ENCODE peak calls at places on chromosome 16, in seven cellular contexts. T is hepatocyte; O is CD8-positive, alpha-beta T cell; A is dorsolateral prefrontal cortex; J is neural progenitor cell; E is HFF-Myc; Y is ovary. N is an unnamed sample.

GRCh38 chr16:84827131-84827574 is 7.4 kb downstream of the CRISPLD2 start:
- DNase-seq in T (peak; percentile 62), O (no peak), A (no peak), J (no peak), E (no peak), Y (peak; percentile 54), N (no peak)

GRCh38 chr16:66223176-66223780 is 143.2 kb upstream of the CDH5 start:
- DNase-seq in T (no peak), O (no peak), A (no peak), J (no peak), E (no peak), Y (no peak), N (no peak)

GRCh38 chr16:62014534-62014933 is 21.7 kb downstream of the CDH8 start:
- DNase-seq in T (no peak), O (no peak), A (no peak), J (no peak), E (no peak), Y (no peak), N (no peak)

GRCh38 chr16:74650966-74651567 is 15.6 kb downstream of the RFWD3 start:
- DNase-seq in T (peak; percentile 26), O (no peak), A (no peak), J (peak; percentile 9), E (no peak), Y (no peak), N (no peak)

GRCh38 chr16:24041834-24042631 is 206.2 kb downstream of the PRKCB start:
- DNase-seq in T (peak; percentile 82), O (peak; percentile 53), A (peak; percentile 88), J (peak; percentile 82), E (peak; percentile 27), Y (no peak), N (peak; percentile 72)

GRCh38 chr16:1308036-1308976 is 1.1 kb upstream of the UBE2I start:
- DNase-seq in T (no peak), O (no peak), A (no peak), J (no peak), E (no peak), Y (no peak), N (no peak)

GRCh38 chr16:88595101-88595500 is 24.9 kb downstream of the ZC3H18 start:
- DNase-seq in T (no peak), O (no peak), A (no peak), J (no peak), E (no peak), Y (no peak), N (no peak)

GRCh38 chr16:74749291-74750055 is 25.1 kb downstream of the FA2H start:
- DNase-seq in T (no peak), O (no peak), A (no peak), J (peak; percentile 57), E (no peak), Y (no peak), N (no peak)

GRCh38 chr16:77551352-77551751 is 116.5 kb upstream of the ADAMTS18 start:
- DNase-seq in T (no peak), O (no peak), A (no peak), J (no peak), E (no peak), Y (no peak), N (no peak)

GRCh38 chr16:8194795-8195194 is 395.5 kb downstream of the TMEM114 start:
- DNase-seq in T (peak; percentile 17), O (no peak), A (no peak), J (peak; percentile 45), E (no peak), Y (no peak), N (no peak)
- TF ChIP-seq CTCF in T (peak; percentile 42), O (no peak), A (no peak), J (peak; percentile 79), E (peak; percentile 18), Y (no peak), N (no peak)

GRCh38 chr16:14957576-14958322 is 17.1 kb upstream of the PDXDC1 start:
- DNase-seq in T (no peak), O (no peak), A (no peak), J (no peak), E (no peak), Y (no peak), N (no peak)

GRCh38 chr16:14961405-14962186 is 13.2 kb upstream of the PDXDC1 start:
- DNase-seq in T (no peak), O (no peak), A (no peak), J (no peak), E (no peak), Y (no peak), N (no peak)

GRCh38 chr16:14955546-14956231 is 18.4 kb downstream of the NPIPA1 start:
- DNase-seq in T (no peak), O (no peak), A (no peak), J (no peak), E (no peak), Y (peak; percentile 73), N (no peak)

GRCh38 chr16:14958970-14959369 is 15.9 kb upstream of the PDXDC1 start:
- DNase-seq in T (no peak), O (no peak), A (no peak), J (peak; percentile 29), E (no peak), Y (no peak), N (no peak)

DNA sequence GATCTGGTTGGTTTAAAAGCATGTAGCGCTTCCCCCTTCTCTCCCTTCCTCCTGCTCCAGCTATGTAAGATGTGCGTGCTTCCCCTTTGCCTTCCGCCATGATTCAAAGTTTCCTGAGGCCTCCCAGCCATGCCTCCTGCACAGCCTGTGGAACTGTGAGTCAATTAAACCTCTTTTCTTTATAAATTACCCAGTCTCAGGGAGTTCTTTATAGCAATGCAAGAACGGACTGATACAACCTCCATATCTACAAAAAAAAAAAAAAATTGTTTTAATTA is 16.6 kb upstream of the PDXDC1 start:
- DNase-seq in T (no peak), O (no peak), A (no peak), J (no peak), E (no peak), Y (no peak), N (no peak)
- TF ChIP-seq CTCF in T (no peak), O (no peak), A (no peak), J (no peak), E (no peak), Y (no peak), N (no peak)

GRCh38 chr16:8904018-8904430 is 21.9 kb downstream of the LITAFD start:
- DNase-seq in T (no peak), O (no peak), A (no peak), J (no peak), E (no peak), Y (no peak), N (no peak)
- TF ChIP-seq CTCF in T (no peak), O (no peak), A (no peak), J (no peak), E (no peak), Y (no peak), N (no peak)

GRCh38 chr16:8796469-8797363 is 723 bp downstream of the TMEM186 start:
- DNase-seq in T (no peak), O (no peak), A (no peak), J (no peak), E (no peak), Y (no peak), N (no peak)
- TF ChIP-seq CTCF in T (no peak), O (no peak), A (no peak), J (no peak), E (no peak), Y (no peak), N (no peak)

GRCh38 chr16:87297407-87297806 is 19.8 kb downstream of the C16orf95 start:
- DNase-seq in T (no peak), O (no peak), A (no peak), J (no peak), E (no peak), Y (no peak), N (no peak)
- TF ChIP-seq CTCF in T (no peak), O (no peak), A (no peak), J (no peak), E (no peak), Y (no peak), N (no peak)

GRCh38 chr16:85868495-85868894 is 30.5 kb upstream of the IRF8 start:
- DNase-seq in T (no peak), O (no peak), A (no peak), J (no peak), E (no peak), Y (no peak), N (no peak)

GRCh38 chr16:85862476-85863383 is 36.2 kb upstream of the IRF8 start:
- DNase-seq in T (no peak), O (no peak), A (no peak), J (no peak), E (no peak), Y (no peak), N (no peak)

GRCh38 chr16:85863384-85863774 is 35.6 kb upstream of the IRF8 start:
- DNase-seq in T (no peak), O (no peak), A (no peak), J (no peak), E (no peak), Y (no peak), N (no peak)

GRCh38 chr16:85867189-85867588 is 31.8 kb upstream of the IRF8 start:
- DNase-seq in T (no peak), O (no peak), A (no peak), J (no peak), E (no peak), Y (no peak), N (no peak)

GRCh38 chr16:85864965-85865364 is 34.0 kb upstream of the IRF8 start:
- DNase-seq in T (no peak), O (no peak), A (no peak), J (no peak), E (no peak), Y (no peak), N (no peak)
- TF ChIP-seq CTCF in T (no peak), O (no peak), A (no peak), J (no peak), E (no peak), Y (no peak), N (no peak)

DNA sequence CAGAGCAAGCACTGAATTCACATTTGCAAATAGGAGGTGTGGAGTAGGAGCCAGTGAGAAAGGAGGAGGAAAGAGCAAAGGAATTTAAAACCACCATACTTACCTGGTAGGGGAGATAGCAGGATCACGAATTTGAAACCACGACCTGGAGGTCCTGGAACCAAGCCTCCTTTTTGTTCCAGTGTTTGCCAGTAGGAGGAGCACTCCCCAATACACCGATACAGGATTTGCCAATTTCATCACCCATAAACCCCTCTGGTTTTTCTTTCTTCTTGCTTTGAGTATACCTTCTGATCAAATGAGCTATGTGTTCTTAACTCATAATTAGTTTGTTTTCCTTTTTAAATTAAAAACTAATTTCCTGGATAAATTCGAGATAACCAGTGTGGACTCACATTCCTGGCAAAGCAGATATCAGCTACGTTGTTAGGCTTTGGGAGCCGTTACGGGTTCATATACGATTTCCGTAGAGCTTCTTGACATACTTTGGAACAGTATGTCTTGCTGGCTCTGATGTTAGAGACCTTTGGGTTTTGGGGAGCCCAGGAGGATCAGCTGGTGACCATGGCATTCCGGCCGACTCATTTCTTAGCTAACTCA is 22.7 kb downstream of the BCO1 start:
- DNase-seq in T (no peak), O (no peak), A (no peak), J (no peak), E (no peak), Y (no peak), N (no peak)
- TF ChIP-seq CTCF in T (peak; percentile 48), O (peak; percentile 58), A (peak; percentile 41), J (peak; percentile 59), E (peak; percentile 71), Y (no peak), N (peak; percentile 65)

N was measured in natural killer cell.